ENCODE peak calls at places on chromosomes 3 and 15, in eight cellular contexts. L, E, O, Y, V, C, U and I are unnamed samples.
A peak's percentile ranks its signal among the peaks of the same experiment; 100 is the strongest.

GRCh38 chr3:185332026-185332735 is 30.8 kb upstream of the MAP3K13 start:
- DNase-seq in O (peak; percentile 42), E (peak; percentile 93), V (no peak), U (no peak), Y (no peak), L (no peak), C (peak; percentile 43), I (peak; percentile 17)

GRCh38 chr3:69137412-69137811 is 15.0 kb upstream of the LMOD3 start:
- DNase-seq in V (no peak), C (no peak), E (no peak), O (no peak), U (no peak), L (no peak), Y (no peak), I (no peak)

GRCh38 chr15:78429477-78429876 is 8.5 kb upstream of the IREB2 start:
- DNase-seq in U (no peak), L (no peak), O (no peak), V (no peak), Y (no peak), C (no peak), E (no peak), I (no peak)

GRCh38 chr3:130841357-130841756 is 52.5 kb upstream of the ATP2C1 start:
- DNase-seq in U (no peak), Y (no peak), C (peak; percentile 20), V (no peak), E (no peak), O (no peak), L (no peak), I (no peak)

GRCh38 chr3:59607628-59608027 is 557.8 kb upstream of the CFAP20DC start:
- DNase-seq in V (no peak), U (no peak), C (no peak), L (no peak), E (peak; percentile 41), O (no peak), Y (no peak), I (no peak)

GRCh38 chr3:180979949-180980348 is 9.6 kb downstream of the DNAJC19 start:
- DNase-seq in O (no peak), L (no peak), U (no peak), C (no peak), Y (no peak), E (peak; percentile 20), V (no peak), I (no peak)

GRCh38 chr3:65193531-65193930 is 505.7 kb upstream of the ADAMTS9 start:
- DNase-seq in Y (no peak), V (no peak), O (no peak), L (no peak), E (no peak), U (no peak), C (no peak), I (no peak)

GRCh38 chr3:129118745-129119144 is 2.9 kb downstream of the RAB43 start:
- DNase-seq in U (no peak), O (no peak), L (peak; percentile 82), E (no peak), V (no peak), Y (no peak), C (no peak), I (no peak)

GRCh38 chr15:71296032-71296686 is 180.9 kb downstream of the THSD4 start:
- DNase-seq in E (peak; percentile 95), C (peak; percentile 85), O (no peak), L (no peak), Y (no peak), V (no peak), U (peak; percentile 24), I (no peak)

GRCh38 chr3:133930341-133930933 is 34.8 kb upstream of the RAB6B start:
- DNase-seq in E (peak; percentile 80), Y (peak; percentile 58), O (peak; percentile 8), V (no peak), U (peak; percentile 62), C (no peak), L (no peak), I (no peak)

GRCh38 chr3:12679468-12679867 is 15.6 kb upstream of the RAF1 start:
- DNase-seq in L (no peak), O (no peak), U (no peak), V (peak; percentile 55), Y (no peak), C (peak; percentile 64), E (peak; percentile 91), I (peak; percentile 85)

GRCh38 chr15:56871180-56871579 is 47.3 kb upstream of the TCF12 start:
- DNase-seq in L (no peak), O (no peak), E (peak; percentile 72), C (peak; percentile 46), Y (peak; percentile 7), V (no peak), U (peak; percentile 43), I (peak; percentile 41)

GRCh38 chr3:76078101-76078500 is 292.8 kb upstream of the ZNF717 start:
- DNase-seq in O (no peak), V (no peak), Y (no peak), C (no peak), U (no peak), L (no peak), E (peak; percentile 80), I (no peak)